ENCODE peak calls at places on chromosomes 3 and 15, in four cellular contexts. G is stimulated activated naive CD8-positive, alpha-beta T cell treated with anti-CD3 and anti-CD28 coated beads, Interleukin-15, Interleukin-2, amounts not matched to agents 100 U/mL and 50 U/mL, for 24 hours; Z is NCI-H146; Q is neural crest cell. C is an unnamed sample.

GRCh38 chr3:79521221-79521848 is 246.5 kb downstream of the ROBO1 start:
- DNase-seq in Q (no peak), Z (peak; percentile 3), G (no peak), C (no peak)

GRCh38 chr15:74396146-74396438 is 28.6 kb upstream of the CYP11A1 start:
- DNase-seq in Q (no peak), Z (no peak), G (no peak), C (no peak)

GRCh38 chr15:85500060-85500708 is 119.8 kb downstream of the AKAP13 start:
- DNase-seq in G (no peak), Z (no peak), Q (no peak), C (no peak)

GRCh38 chr3:116064646-116065045 is 380.6 kb downstream of the LSAMP start:
- DNase-seq in G (no peak), Z (no peak), Q (no peak), C (no peak)

GRCh38 chr15:63231717-63232116 is 42.3 kb downstream of the RAB8B start:
- DNase-seq in Z (no peak), G (no peak), Q (no peak), C (no peak)

GRCh38 chr3:127671523-127672428 is 976 bp upstream of the ABTB1 start:
- DNase-seq in Z (peak; percentile 31), Q (no peak), G (peak; percentile 49), C (no peak)

GRCh38 chr3:149129326-149130123 is at the start of gene HPS3:
- DNase-seq in Z (peak; percentile 98), G (peak; percentile 87), Q (peak; percentile 77), C (peak; percentile 95)

GRCh38 chr3:107065094-107065861 is 312.0 kb upstream of the CCDC54 start:
- DNase-seq in Q (no peak), G (peak; percentile 6), Z (no peak), C (peak; percentile 95)

GRCh38 chr3:150062492-150062891 is 91.8 kb upstream of the PFN2 start:
- DNase-seq in Q (no peak), G (no peak), Z (no peak), C (no peak)

GRCh38 chr3:181880339-181880738 is 168.6 kb downstream of the SOX2 start:
- DNase-seq in G (no peak), Q (peak; percentile 9), Z (peak; percentile 98), C (peak; percentile 83)

GRCh38 chr3:196141866-196142673 is 60.2 kb upstream of the TFRC start:
- DNase-seq in Q (no peak), Z (no peak), G (no peak), C (no peak)

GRCh38 chr15:41891946-41892345 is 1.9 kb downstream of the SPTBN5 start:
- DNase-seq in Q (no peak), G (no peak), Z (peak; percentile 92), C (peak; percentile 94)

GRCh38 chr15:92846716-92847115 is 53.4 kb upstream of the CHD2 start:
- DNase-seq in Q (no peak), G (no peak), Z (no peak), C (no peak)

GRCh38 chr15:73328149-73328820 is 40.5 kb downstream of the HCN4 start:
- DNase-seq in Q (no peak), Z (no peak), G (no peak), C (no peak)

GRCh38 chr3:11717768-11718581 is 74.3 kb upstream of the VGLL4 start:
- DNase-seq in Z (no peak), G (no peak), Q (peak; percentile 11), C (no peak)

GRCh38 chr15:62594017-62594416 is 428.9 kb upstream of the C2CD4B start:
- DNase-seq in Q (no peak), Z (no peak), G (no peak), C (no peak)

GRCh38 chr15:33994005-33994615 is 25.8 kb downstream of the CHRM5 start:
- DNase-seq in Q (peak; percentile 18), G (peak; percentile 6), Z (peak; percentile 24), C (peak; percentile 25)

GRCh38 chr3:187261541-187261969 is 30.0 kb downstream of the MASP1 start:
- DNase-seq in Z (no peak), G (no peak), Q (no peak), C (no peak)

GRCh38 chr3:117600112-117600511 is 890.5 kb downstream of the TUSC7 start:
- DNase-seq in Z (no peak), Q (no peak), G (no peak), C (no peak)

GRCh38 chr3:45968706-45969105 is 25.4 kb downstream of the CXCR6 start:
- DNase-seq in G (no peak), Z (no peak), Q (no peak), C (no peak)

GRCh38 chr3:71725279-71725991 is at the start of gene EIF4E3:
- DNase-seq in Z (peak; percentile 25), G (peak; percentile 46), Q (peak; percentile 23), C (peak; percentile 6)

GRCh38 chr15:88878720-88879184 is 16.6 kb downstream of the HAPLN3 start:
- DNase-seq in Q (peak; percentile 44), Z (peak; percentile 45), G (peak; percentile 57), C (peak; percentile 46)

GRCh38 chr15:44159492-44159891 is 35.6 kb downstream of the FRMD5 start:
- DNase-seq in Z (no peak), Q (no peak), G (no peak), C (no peak)

GRCh38 chr15:65421360-65422215 is 1.2 kb downstream of the IGDCC4 start:
- DNase-seq in Z (peak; percentile 38), G (peak; percentile 34), Q (peak; percentile 62), C (no peak)

GRCh38 chr15:22980189-22981136 is at the start of gene CYFIP1:
- DNase-seq in Q (peak; percentile 63), G (peak; percentile 53), Z (peak; percentile 77), C (peak; percentile 30)

GRCh38 chr3:177729939-177730700 is 532.8 kb upstream of the TBL1XR1 start:
- DNase-seq in G (no peak), Z (peak; percentile 92), Q (no peak), C (peak; percentile 19)

GRCh38 chr3:169575381-169575780 is 88.1 kb downstream of the MECOM start:
- DNase-seq in G (no peak), Q (no peak), Z (no peak), C (peak; percentile 80)

GRCh38 chr3:138935864-138936762 is 10.8 kb downstream of the FOXL2 start:
- DNase-seq in G (peak; percentile 82), Z (no peak), Q (peak; percentile 91), C (peak; percentile 38)

GRCh38 chr15:79154491-79155182 is 64.1 kb upstream of the RASGRF1 start:
- DNase-seq in Q (no peak), Z (no peak), G (no peak), C (no peak)

GRCh38 chr15:40365016-40365415 is 7.0 kb downstream of the DISP2 start:
- DNase-seq in Q (no peak), G (no peak), Z (no peak), C (no peak)

GRCh38 chr3:77038468-77038927 is 1.4 kb upstream of the ROBO2 start:
- DNase-seq in Q (peak; percentile 53), G (no peak), Z (peak; percentile 89), C (peak; percentile 67)

GRCh38 chr3:176147251-176147650 is 1050.0 kb downstream of the TBL1XR1 start:
- DNase-seq in G (no peak), Q (no peak), Z (peak; percentile 100), C (peak; percentile 98)

GRCh38 chr3:119637679-119638525 is 22.5 kb downstream of the POPDC2 start:
- DNase-seq in Z (no peak), G (no peak), Q (no peak), C (no peak)

GRCh38 chr15:31034152-31034551 is 42.7 kb upstream of the MTMR10 start:
- DNase-seq in G (no peak), Q (no peak), Z (peak; percentile 61), C (peak; percentile 38)

GRCh38 chr15:31464216-31465082 is 137.8 kb downstream of the KLF13 start:
- DNase-seq in Q (no peak), G (no peak), Z (peak; percentile 24), C (no peak)

GRCh38 chr3:156674911-156675743 is 737 bp downstream of the TIPARP start:
- DNase-seq in Z (peak; percentile 70), Q (peak; percentile 58), G (peak; percentile 69), C (peak; percentile 47)

GRCh38 chr3:155154255-155154654 is 74.1 kb downstream of the MME start:
- DNase-seq in G (no peak), Z (no peak), Q (no peak), C (no peak)

GRCh38 chr15:80783275-80783674 is 4.1 kb downstream of the CEMIP start:
- DNase-seq in Q (no peak), Z (no peak), G (no peak), C (no peak)

C was measured in COR-L47.